ENCODE peak calls at places on chromosome 16, in six cellular contexts. R is HCT116, H is transverse colon, J is A549, X is vagina, U is K562. K is an unnamed sample.

GRCh38 chr16:70635356-70636016 is 10.9 kb upstream of the IL34 start:
- DNase-seq in U (no peak), R (no peak), J (no peak), X (no peak), H (no peak), K (peak)

GRCh38 chr16:87150359-87151280 is 166.6 kb downstream of the C16orf95 start:
- DNase-seq in J (no peak), X (no peak), H (no peak), U (no peak), R (no peak), K (no peak)

GRCh38 chr16:55482056-55482455 is 3.1 kb downstream of the MMP2 start:
- DNase-seq in X (no peak), U (no peak), H (no peak), R (no peak), J (no peak), K (no peak)

GRCh38 chr16:89193021-89193575 is 7.2 kb downstream of the SLC22A31 start:
- DNase-seq in H (peak), R (peak), J (no peak), X (no peak), U (peak), K (peak)

GRCh38 chr16:69381231-69381630 is 4.6 kb downstream of the TERF2 start:
- DNase-seq in X (no peak), H (no peak), R (no peak), U (no peak), J (no peak), K (no peak)

GRCh38 chr16:67190448-67191399 is 788 bp upstream of the EXOC3L1 start:
- DNase-seq in U (no peak), H (no peak), X (no peak), J (no peak), R (no peak), K (no peak)

GRCh38 chr16:23134274-23134673 is 15.0 kb downstream of the USP31 start:
- DNase-seq in U (no peak), X (no peak), H (peak), R (no peak), J (no peak), K (no peak)

GRCh38 chr16:75660726-75661302 is 13.2 kb downstream of the TERF2IP start:
- DNase-seq in J (no peak), U (no peak), X (no peak), H (no peak), R (no peak), K (no peak)

GRCh38 chr16:55043499-55043898 is 112.8 kb downstream of the IRX5 start:
- DNase-seq in H (no peak), X (no peak), U (no peak), J (no peak), R (no peak), K (no peak)

GRCh38 chr16:54862529-54862928 is 68.1 kb upstream of the IRX5 start:
- DNase-seq in R (no peak), U (no peak), J (no peak), H (no peak), X (no peak), K (no peak)

GRCh38 chr16:1531638-1531910 is 1.9 kb upstream of the TMEM204 start:
- DNase-seq in X (no peak), U (no peak), J (no peak), R (no peak), H (no peak), K (no peak)

GRCh38 chr16:1530883-1531637 is 2.4 kb upstream of the TMEM204 start:
- DNase-seq in J (no peak), X (no peak), H (peak), R (no peak), U (no peak), K (no peak)

GRCh38 chr16:1532771-1533170 is 695 bp upstream of the TMEM204 start:
- DNase-seq in U (no peak), R (no peak), X (no peak), H (no peak), J (no peak), K (no peak)

GRCh38 chr16:1533443-1533951 is at the start of gene TMEM204:
- DNase-seq in U (no peak), J (no peak), H (peak), R (no peak), X (no peak), K (no peak)

DNA sequence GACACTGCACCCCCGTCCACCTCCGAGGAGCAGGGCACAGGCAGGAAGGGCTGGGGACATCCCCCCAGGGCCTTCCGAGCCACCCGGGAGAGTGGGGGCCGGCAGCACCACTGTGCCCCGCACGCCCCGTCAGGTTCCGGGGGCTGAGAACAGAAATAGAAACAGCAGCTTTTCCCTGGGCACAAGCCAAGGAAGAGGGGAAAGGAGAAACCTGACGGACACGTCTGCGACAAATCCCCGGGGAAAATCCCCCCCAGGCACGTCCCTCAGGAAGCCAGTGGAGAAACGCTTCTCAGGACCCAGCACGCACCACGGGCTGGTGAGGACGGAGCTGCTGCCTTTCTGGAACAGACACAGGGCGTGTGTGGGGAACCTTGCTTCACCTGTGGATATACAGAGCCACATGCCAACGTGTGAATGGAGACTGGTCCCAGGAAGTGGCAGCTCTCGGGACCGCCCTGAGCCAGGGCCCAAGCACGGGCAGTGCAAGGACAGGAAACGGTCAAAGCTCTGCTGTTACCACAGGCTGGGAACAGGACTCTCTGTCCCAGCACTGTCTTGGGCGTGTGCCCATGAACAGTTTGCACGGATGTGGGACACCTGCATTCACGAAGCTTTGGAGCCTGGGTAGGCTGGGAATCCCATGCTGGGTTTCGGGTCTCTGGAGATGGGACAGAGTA is 1.2 kb upstream of the TMEM204 start:
- DNase-seq in J (no peak), U (no peak), H (peak), R (no peak), X (no peak), K (no peak)
- TF ChIP-seq POLR2A in J (no peak), U (no peak), H (no peak), R (no peak), X (no peak), K (no peak)

GRCh38 chr16:1492082-1492922 is 858 bp upstream of the TELO2 start:
- DNase-seq in H (no peak), X (no peak), R (no peak), J (no peak), U (no peak), K (no peak)

GRCh38 chr16:1494129-1494640 is 1.0 kb downstream of the TELO2 start:
- DNase-seq in R (no peak), X (no peak), U (peak), J (peak), H (peak), K (no peak)

GRCh38 chr16:1493746-1494094 is 560 bp downstream of the TELO2 start:
- DNase-seq in X (no peak), U (no peak), R (no peak), H (no peak), J (peak), K (peak)

GRCh38 chr16:1494711-1495110 is 1.6 kb downstream of the TELO2 start:
- DNase-seq in H (no peak), U (no peak), R (no peak), X (no peak), J (no peak), K (no peak)

DNA sequence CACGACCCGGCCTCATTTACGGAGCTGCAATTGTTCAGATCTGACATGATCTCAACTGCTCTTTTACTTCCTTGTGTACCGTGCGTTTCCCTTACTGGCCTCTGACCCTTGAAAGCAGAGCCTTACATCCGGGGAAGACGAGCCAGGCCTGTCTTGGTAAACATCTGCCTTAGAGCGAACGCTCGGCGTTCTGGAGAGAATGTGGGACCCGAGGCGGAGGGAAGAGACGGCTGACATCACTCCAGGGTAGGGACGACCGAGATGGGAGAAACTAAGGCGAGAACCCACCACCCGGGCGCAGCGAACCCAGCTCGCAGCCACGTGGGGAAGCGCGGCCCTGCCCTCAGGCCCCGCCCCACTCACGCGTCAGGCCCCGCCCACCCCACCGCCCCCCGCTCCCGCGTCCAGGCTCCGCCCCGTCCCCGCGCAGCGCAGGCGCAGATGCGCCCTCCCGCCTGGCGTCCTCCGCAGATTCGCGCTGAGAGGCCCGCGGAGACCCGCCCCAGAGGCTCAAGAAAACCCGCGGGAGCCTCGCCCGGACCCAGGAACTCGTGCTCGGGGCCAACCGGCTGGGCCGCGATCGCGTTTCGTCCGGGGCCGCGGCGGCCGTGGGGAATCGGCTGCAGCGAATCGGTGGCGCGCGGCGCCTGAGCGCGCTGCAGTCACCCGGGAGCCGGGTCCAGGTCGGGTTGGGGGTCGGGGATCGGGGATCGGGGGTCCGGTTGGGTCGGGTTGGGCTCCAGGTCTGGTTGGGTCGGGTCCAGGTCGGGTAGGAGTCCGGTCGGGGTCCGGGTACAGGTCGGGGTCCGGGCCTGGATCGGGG is at the start of gene TELO2:
- DNase-seq in J (peak), U (peak), R (peak), H (peak), X (no peak), K (peak)
- TF ChIP-seq POLR2A in J (peak), U (peak), R (no peak), H (peak), X (no peak), K (no peak)

GRCh38 chr16:24701521-24701951 is 27.9 kb upstream of the TNRC6A start:
- DNase-seq in J (no peak), R (no peak), X (no peak), H (no peak), U (no peak), K (no peak)
- TF ChIP-seq POLR2A in J (no peak), R (no peak), X (no peak), H (no peak), U (no peak), K (no peak)

GRCh38 chr16:50096791-50097190 is 31.0 kb downstream of the HEATR3 start:
- DNase-seq in X (no peak), U (no peak), R (no peak), H (no peak), J (no peak), K (peak)
- TF ChIP-seq POLR2A in X (no peak), U (no peak), R (no peak), H (no peak), J (no peak), K (no peak)

DNA sequence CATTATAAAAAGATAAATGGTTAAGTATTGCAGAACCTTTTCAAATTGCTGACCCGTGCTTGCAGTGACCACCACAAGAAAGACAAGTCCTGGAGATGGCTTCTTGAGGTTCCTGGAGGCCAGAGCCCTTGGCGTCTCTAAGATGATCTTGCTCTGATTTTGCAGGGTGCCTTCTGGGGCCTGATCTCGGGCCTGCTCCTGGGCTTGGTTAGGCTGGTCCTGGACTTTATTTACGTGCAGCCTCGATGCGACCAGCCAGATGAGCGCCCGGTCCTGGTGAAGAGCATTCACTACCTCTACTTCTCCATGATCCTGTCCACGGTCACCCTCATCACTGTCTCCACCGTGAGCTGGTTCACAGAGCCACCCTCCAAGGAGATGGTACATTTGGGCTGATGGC is 63.0 kb downstream of the SLC5A11 start:
- DNase-seq in X (no peak), J (no peak), H (no peak), R (no peak), U (no peak), K (no peak)
- TF ChIP-seq POLR2A in X (no peak), J (no peak), H (no peak), R (no peak), U (no peak), K (no peak)

GRCh38 chr16:3088925-3089716 is 10.0 kb downstream of the ZSCAN10 start:
- DNase-seq in J (no peak), H (no peak), X (no peak), R (no peak), U (no peak), K (no peak)

GRCh38 chr16:3087243-3087791 is 11.8 kb downstream of the ZSCAN10 start:
- DNase-seq in H (no peak), X (no peak), R (no peak), U (peak), J (no peak), K (no peak)

GRCh38 chr16:3086596-3087242 is 12.4 kb downstream of the ZSCAN10 start:
- DNase-seq in X (no peak), U (no peak), R (no peak), H (no peak), J (no peak), K (no peak)

GRCh38 chr16:3088450-3088849 is 10.6 kb downstream of the ZSCAN10 start:
- DNase-seq in H (no peak), U (no peak), R (no peak), J (no peak), X (no peak), K (no peak)

GRCh38 chr16:3087836-3088235 is 11.3 kb downstream of the ZSCAN10 start:
- DNase-seq in J (no peak), H (no peak), X (no peak), U (no peak), R (no peak), K (no peak)
- TF ChIP-seq POLR2A in J (no peak), H (no peak), X (no peak), U (no peak), R (no peak), K (no peak)

GRCh38 chr16:85803570-85803969 is 4.1 kb downstream of the COX4I1 start:
- DNase-seq in J (no peak), R (no peak), H (no peak), X (no peak), U (no peak), K (no peak)
- TF ChIP-seq POLR2A in J (no peak), R (no peak), H (no peak), X (no peak), U (no peak), K (no peak)

DNA sequence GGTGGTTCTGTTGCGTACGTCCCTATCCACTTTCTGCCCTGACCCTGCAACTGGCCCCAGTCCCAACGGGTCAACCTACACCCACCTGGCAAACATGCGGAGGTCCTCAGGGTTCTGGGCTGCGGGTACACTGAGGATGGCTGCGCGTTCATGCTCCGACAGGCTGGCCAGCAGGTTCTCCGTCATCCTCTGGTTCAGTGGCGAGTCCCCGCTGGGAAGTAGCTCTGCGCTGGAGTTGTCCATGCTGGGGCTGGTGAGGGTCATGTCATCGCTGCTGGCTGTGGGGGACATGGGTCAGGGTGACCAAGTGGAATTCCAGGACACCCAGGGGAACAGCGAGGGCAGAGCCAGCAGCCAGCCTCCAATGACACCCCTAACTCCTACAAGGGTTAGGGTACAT is 10.6 kb downstream of the MPG start:
- DNase-seq in U (no peak), X (no peak), H (no peak), R (no peak), J (no peak), K (no peak)
- TF ChIP-seq POLR2A in U (no peak), X (no peak), H (no peak), R (no peak), J (no peak), K (no peak)

GRCh38 chr16:20329392-20330138 is 2.3 kb upstream of the GP2 start:
- DNase-seq in U (no peak), J (no peak), R (no peak), X (no peak), H (no peak), K (no peak)

GRCh38 chr16:20332411-20332810 is 5.1 kb upstream of the GP2 start:
- DNase-seq in X (no peak), R (no peak), H (no peak), U (no peak), J (no peak), K (no peak)

GRCh38 chr16:20333120-20333519 is 5.8 kb upstream of the GP2 start:
- DNase-seq in R (no peak), J (no peak), U (no peak), X (no peak), H (no peak), K (no peak)

GRCh38 chr16:20334396-20334795 is 7.1 kb upstream of the GP2 start:
- DNase-seq in J (no peak), H (no peak), R (no peak), U (no peak), X (no peak), K (no peak)

GRCh38 chr16:20331635-20332034 is 4.3 kb upstream of the GP2 start:
- DNase-seq in X (no peak), U (no peak), R (no peak), J (no peak), H (no peak), K (no peak)
- TF ChIP-seq POLR2A in X (no peak), U (no peak), R (no peak), J (no peak), H (no peak), K (no peak)

K was measured in H54.